ENCODE peak calls at places on chromosome 20, in five cellular contexts. J is RWPE1; W is lower lobe of right lung; Q is right cardiac atrium; C is CD8-positive, alpha-beta T cell. S is an unnamed sample.

GRCh38 chr20:4136078-4136966 is 121.0 kb upstream of the RNF24 start:
- DNase-seq in J (no peak), W (no peak), Q (no peak), C (no peak), S (no peak)

GRCh38 chr20:54221383-54221782 is 13.5 kb downstream of the PFDN4 start:
- DNase-seq in J (no peak), W (no peak), Q (no peak), C (no peak), S (no peak)

GRCh38 chr20:22402990-22403859 is 181.1 kb downstream of the FOXA2 start:
- DNase-seq in J (no peak), W (no peak), Q (no peak), C (no peak), S (no peak)

GRCh38 chr20:51220293-51220706 is 197.4 kb upstream of the KCNG1 start:
- DNase-seq in J (peak), W (peak), Q (peak), C (peak), S (no peak)

GRCh38 chr20:46458891-46459750 is 52.7 kb upstream of the ELMO2 start:
- DNase-seq in J (no peak), W (peak), Q (peak), C (no peak), S (no peak)

GRCh38 chr20:15703171-15703911 is 869.9 kb downstream of the KIF16B start:
- DNase-seq in J (peak), W (no peak), Q (no peak), C (no peak), S (peak)

GRCh38 chr20:10449270-10449669 is 14.2 kb downstream of the SLX4IP start:
- DNase-seq in J (no peak), W (no peak), Q (no peak), C (no peak), S (no peak)

GRCh38 chr20:53681352-53682212 is 87.9 kb upstream of the ZNF217 start:
- DNase-seq in J (no peak), W (no peak), Q (no peak), C (no peak), S (no peak)

GRCh38 chr20:53706511-53707031 is 112.9 kb upstream of the ZNF217 start:
- DNase-seq in J (no peak), W (no peak), Q (no peak), C (peak), S (no peak)

GRCh38 chr20:16284385-16285100 is 288.7 kb downstream of the KIF16B start:
- DNase-seq in J (no peak), W (no peak), Q (no peak), C (no peak), S (no peak)

GRCh38 chr20:17843246-17844132 is 125.1 kb downstream of the SNX5 start:
- DNase-seq in J (peak), W (no peak), Q (peak), C (no peak), S (no peak)

GRCh38 chr20:40945189-40945588 is 83.4 kb upstream of the TOP1 start:
- DNase-seq in J (no peak), W (no peak), Q (no peak), C (no peak), S (no peak)

GRCh38 chr20:7841291-7841966 is 98.8 kb downstream of the HAO1 start:
- DNase-seq in J (peak), W (no peak), Q (no peak), C (no peak), S (peak)

GRCh38 chr20:51800132-51800721 is 2.1 kb downstream of the SALL4 start:
- DNase-seq in J (peak), W (peak), Q (peak), C (peak), S (no peak)

GRCh38 chr20:7308163-7308562 is 540.7 kb downstream of the BMP2 start:
- DNase-seq in J (peak), W (no peak), Q (no peak), C (no peak), S (peak)

DNA sequence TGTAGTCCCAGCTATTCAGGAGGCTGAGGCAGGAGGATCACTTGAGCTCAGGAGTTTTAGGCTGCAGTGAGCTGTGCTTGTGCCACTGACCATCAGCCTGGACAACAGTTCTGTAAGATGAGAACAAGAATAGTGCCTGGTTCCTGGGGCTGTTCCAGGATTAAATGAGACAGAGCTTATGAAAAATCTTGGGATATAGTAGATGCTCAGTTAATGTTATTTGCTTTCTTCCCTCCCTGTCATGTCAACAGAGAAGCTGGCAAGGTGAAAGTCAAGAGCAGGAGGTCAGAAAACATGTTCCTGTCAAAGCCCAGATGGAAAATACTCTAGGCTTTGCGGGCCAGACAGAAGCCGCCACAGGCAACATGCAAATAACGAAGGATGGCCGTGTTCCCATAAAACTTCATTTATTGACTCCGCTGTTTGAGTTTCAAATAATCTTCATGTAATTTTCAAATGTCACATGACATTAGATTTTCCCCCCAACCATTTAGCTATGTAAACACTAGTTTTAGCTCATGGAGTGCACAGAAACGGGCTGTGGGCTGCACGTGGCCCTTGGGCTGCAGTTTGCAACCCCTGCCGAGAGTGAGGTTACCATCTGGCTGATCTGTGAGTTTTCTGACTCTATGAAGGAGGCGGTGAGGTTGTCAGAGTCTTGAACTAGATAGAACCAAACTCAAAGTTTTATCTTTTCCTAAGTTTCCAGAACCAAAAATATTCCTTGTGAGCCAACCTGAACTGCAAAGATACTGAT is 63.4 kb upstream of the PMEPA1 start:
- DNase-seq in J (no peak), W (no peak), Q (no peak), C (no peak), S (no peak)
- H3K27ac ChIP-seq in J (peak), W (no peak), Q (no peak), C (no peak), S (no peak)

GRCh38 chr20:49984426-49985153 is 1.8 kb downstream of the SNAI1 start:
- DNase-seq in J (no peak), W (no peak), Q (peak), C (no peak), S (no peak)
- H3K27ac ChIP-seq in J (no peak), W (peak), Q (no peak), C (no peak), S (no peak)

DNA sequence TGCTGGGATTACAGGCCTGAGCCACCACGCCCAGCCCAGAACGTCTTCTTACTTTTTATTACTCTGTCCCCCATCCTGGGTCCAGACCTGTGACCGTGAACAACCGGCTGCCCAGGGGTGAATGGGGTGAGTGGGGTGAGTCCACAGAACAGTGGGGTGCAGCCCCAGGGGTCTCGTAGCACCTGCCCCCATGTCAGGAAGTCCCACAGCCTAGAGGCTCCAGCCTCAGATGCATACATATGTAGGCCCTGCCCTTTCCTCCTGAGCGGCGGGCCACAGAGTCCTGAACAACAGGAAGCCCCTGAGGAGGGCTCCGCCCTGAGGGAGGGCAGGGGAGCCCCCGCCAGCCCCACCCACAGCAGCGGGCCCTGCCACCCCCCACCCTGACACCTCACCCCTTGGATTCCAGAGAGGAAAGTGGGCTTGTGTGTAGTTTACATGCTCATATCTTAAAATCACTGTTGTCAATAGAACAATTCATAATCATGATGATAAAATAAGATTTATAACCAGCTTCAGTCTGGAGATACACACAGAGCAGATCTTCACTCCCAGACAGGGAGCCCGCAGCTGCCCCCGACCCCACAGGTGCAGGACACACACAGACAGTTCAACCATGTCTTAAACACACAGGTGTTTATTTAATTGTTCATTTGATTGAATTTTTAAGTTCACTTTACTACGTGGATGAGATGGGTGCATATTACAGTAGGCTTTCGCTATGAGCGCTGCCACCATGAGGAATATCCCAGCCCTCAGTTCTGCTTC is 12.4 kb upstream of the GMEB2 start:
- DNase-seq in J (no peak), W (peak), Q (peak), C (peak), S (no peak)
- H3K27ac ChIP-seq in J (peak), W (peak), Q (peak), C (peak), S (no peak)

GRCh38 chr20:59152559-59153354 is 10.9 kb upstream of the ZNF831 start:
- DNase-seq in J (no peak), W (peak), Q (no peak), C (peak), S (no peak)

GRCh38 chr20:59151820-59152219 is 11.8 kb upstream of the ZNF831 start:
- DNase-seq in J (no peak), W (no peak), Q (no peak), C (peak), S (no peak)

GRCh38 chr20:59154317-59155013 is 9.2 kb upstream of the ZNF831 start:
- DNase-seq in J (no peak), W (no peak), Q (no peak), C (no peak), S (no peak)

GRCh38 chr20:59153355-59153681 is 10.3 kb upstream of the ZNF831 start:
- DNase-seq in J (no peak), W (peak), Q (peak), C (no peak), S (no peak)

DNA sequence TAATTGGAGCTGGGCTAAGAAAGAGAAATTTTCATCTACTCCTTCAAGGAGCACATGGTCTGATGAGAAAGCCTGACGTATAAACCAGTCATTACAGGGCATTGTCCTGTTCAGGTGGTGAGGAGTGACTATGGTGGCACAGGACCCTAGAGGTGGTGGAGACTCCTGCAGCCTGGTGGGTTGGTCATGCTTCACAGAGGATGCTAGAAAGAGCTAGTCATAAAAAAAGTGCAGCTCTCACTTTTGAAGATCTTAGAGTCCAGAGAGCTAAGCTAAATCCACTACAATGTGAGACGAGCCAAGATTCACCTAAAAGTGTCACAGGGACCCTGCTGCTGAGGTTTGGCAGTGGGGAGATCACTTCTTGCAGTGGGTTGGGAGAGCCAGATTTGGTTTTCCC is 9.8 kb upstream of the ZNF831 start:
- DNase-seq in J (no peak), W (no peak), Q (no peak), C (no peak), S (no peak)
- H3K27ac ChIP-seq in J (no peak), W (no peak), Q (no peak), C (no peak), S (no peak)

DNA sequence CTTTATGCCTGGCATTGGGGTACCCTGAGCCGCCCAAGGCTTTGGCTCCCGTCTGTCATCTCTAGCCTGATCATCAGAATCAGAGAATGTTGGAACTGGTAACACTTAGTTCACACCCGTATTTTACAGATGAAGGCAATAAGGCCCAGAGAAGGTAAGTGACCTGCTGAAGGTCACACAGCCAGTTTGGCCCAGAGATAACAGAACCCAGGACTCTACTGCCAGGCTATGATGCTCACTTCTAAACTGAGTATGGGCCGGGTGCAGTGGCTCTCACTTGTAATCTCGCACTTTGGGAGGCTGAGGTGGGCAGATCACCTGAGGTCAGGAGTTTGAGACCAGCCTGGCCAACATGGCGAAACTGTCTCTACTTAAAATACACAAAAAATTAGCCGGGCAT is 1.8 kb upstream of the TGM6 start:
- DNase-seq in J (no peak), W (no peak), Q (no peak), C (no peak), S (no peak)
- H3K27ac ChIP-seq in J (no peak), W (no peak), Q (no peak), C (no peak), S (no peak)

GRCh38 chr20:44129996-44130718 is 56.8 kb downstream of the JPH2 start:
- DNase-seq in J (no peak), W (no peak), Q (no peak), C (no peak), S (no peak)
- H3K27ac ChIP-seq in J (peak), W (no peak), Q (peak), C (no peak), S (no peak)

GRCh38 chr20:5746064-5746463 is 4.1 kb upstream of the SHLD1 start:
- DNase-seq in J (no peak), W (no peak), Q (no peak), C (no peak), S (no peak)

GRCh38 chr20:5748246-5748645 is 2.0 kb upstream of the SHLD1 start:
- DNase-seq in J (no peak), W (no peak), Q (no peak), C (no peak), S (no peak)

GRCh38 chr20:5741089-5741488 is 9.1 kb upstream of the SHLD1 start:
- DNase-seq in J (no peak), W (no peak), Q (no peak), C (no peak), S (no peak)

GRCh38 chr20:5749512-5750490 is at the start of gene SHLD1:
- DNase-seq in J (peak), W (peak), Q (peak), C (peak), S (peak)

GRCh38 chr20:5745416-5745968 is 4.7 kb upstream of the SHLD1 start:
- DNase-seq in J (no peak), W (no peak), Q (no peak), C (no peak), S (no peak)
- H3K27ac ChIP-seq in J (peak), W (no peak), Q (no peak), C (no peak), S (no peak)

GRCh38 chr20:21022925-21023324 is 83.2 kb downstream of the LINC00237 start:
- DNase-seq in J (no peak), W (no peak), Q (no peak), C (no peak), S (no peak)
- H3K27ac ChIP-seq in J (no peak), W (no peak), Q (no peak), C (no peak), S (no peak)

GRCh38 chr20:38093641-38094077 is 60.1 kb downstream of the RPRD1B start:
- DNase-seq in J (no peak), W (no peak), Q (no peak), C (no peak), S (no peak)
- H3K27ac ChIP-seq in J (no peak), W (no peak), Q (peak), C (no peak), S (peak)